ENCODE peak calls at places on chromosomes 6 and 20, in ten cellular contexts. I, M, Z, O, L, K, V, G, C and A are unnamed samples.

GRCh38 chr6:9977451-9977850 is 437.4 kb downstream of the TFAP2A start:
- DNase-seq in I (no peak), M (no peak), Z (no peak), O (no peak), L (no peak), K (no peak), V (no peak), G (no peak), C (no peak), A (no peak)

GRCh38 chr20:5400164-5400762 is 83.5 kb upstream of the PROKR2 start:
- DNase-seq in I (peak), M (peak), Z (peak), O (peak), L (no peak), K (peak), V (no peak), G (no peak), C (peak), A (peak)

GRCh38 chr6:112197636-112198035 is 56.7 kb downstream of the LAMA4 start:
- DNase-seq in I (no peak), M (no peak), Z (no peak), O (no peak), L (no peak), K (no peak), V (no peak), G (no peak), C (no peak), A (no peak)

GRCh38 chr20:10513931-10514575 is 78.9 kb downstream of the SLX4IP start:
- DNase-seq in I (peak), M (no peak), Z (no peak), O (peak), L (no peak), K (no peak), V (peak), G (no peak), C (no peak), A (peak)

GRCh38 chr6:156427345-156427744 is 349.8 kb upstream of the ARID1B start:
- DNase-seq in I (peak), M (no peak), Z (no peak), O (peak), L (peak), K (peak), V (peak), G (no peak), C (peak), A (peak)

GRCh38 chr20:52416959-52417358 is 225.4 kb upstream of the ZFP64 start:
- DNase-seq in I (no peak), M (no peak), Z (no peak), O (no peak), L (no peak), K (no peak), V (no peak), G (no peak), C (no peak), A (no peak)

GRCh38 chr20:36105731-36106226 is 48.8 kb upstream of the EPB41L1 start:
- DNase-seq in I (no peak), M (no peak), Z (no peak), O (no peak), L (no peak), K (no peak), V (no peak), G (no peak), C (no peak), A (no peak)

GRCh38 chr20:19918965-19919329 is 98.2 kb upstream of the NAA20 start:
- DNase-seq in I (no peak), M (no peak), Z (no peak), O (no peak), L (no peak), K (no peak), V (no peak), G (peak), C (no peak), A (no peak)

GRCh38 chr20:38001981-38002380 is 31.3 kb downstream of the TTI1 start:
- DNase-seq in I (peak), M (no peak), Z (no peak), O (peak), L (no peak), K (peak), V (peak), G (no peak), C (no peak), A (peak)

GRCh38 chr6:149862901-149863595 is 1.1 kb downstream of the LRP11 start:
- DNase-seq in I (peak), M (peak), Z (peak), O (peak), L (peak), K (peak), V (peak), G (peak), C (peak), A (peak)

GRCh38 chr6:33750244-33750991 is 3.7 kb upstream of the IP6K3 start:
- DNase-seq in I (no peak), M (no peak), Z (no peak), O (peak), L (no peak), K (no peak), V (no peak), G (no peak), C (no peak), A (peak)

GRCh38 chr6:15876406-15876805 is 213.6 kb upstream of the DTNBP1 start:
- DNase-seq in I (peak), M (no peak), Z (no peak), O (peak), L (no peak), K (no peak), V (peak), G (no peak), C (peak), A (peak)

GRCh38 chr6:111711476-111711875 is 105.8 kb upstream of the TRAF3IP2 start:
- DNase-seq in I (no peak), M (peak), Z (peak), O (peak), L (no peak), K (no peak), V (no peak), G (peak), C (no peak), A (peak)

GRCh38 chr6:53517021-53517420 is 27.9 kb downstream of the GCLC start:
- DNase-seq in I (peak), M (no peak), Z (no peak), O (no peak), L (no peak), K (no peak), V (peak), G (no peak), C (peak), A (peak)

GRCh38 chr6:16511048-16511660 is 250.1 kb downstream of the ATXN1 start:
- DNase-seq in I (peak), M (peak), Z (peak), O (peak), L (no peak), K (peak), V (peak), G (no peak), C (peak), A (peak)

GRCh38 chr6:79374308-79374707 is 139.8 kb upstream of the HMGN3 start:
- DNase-seq in I (no peak), M (no peak), Z (no peak), O (no peak), L (no peak), K (no peak), V (no peak), G (no peak), C (no peak), A (no peak)

GRCh38 chr6:43308101-43308989 is at the start of gene CRIP3:
- DNase-seq in I (peak), M (peak), Z (peak), O (peak), L (no peak), K (no peak), V (peak), G (no peak), C (peak), A (peak)

GRCh38 chr6:73728548-73729205 is 32.7 kb downstream of the CD109 start:
- DNase-seq in I (no peak), M (no peak), Z (no peak), O (no peak), L (no peak), K (no peak), V (no peak), G (no peak), C (no peak), A (no peak)

GRCh38 chr6:128062882-128063603 is 162.2 kb upstream of the THEMIS start:
- DNase-seq in I (peak), M (peak), Z (no peak), O (no peak), L (no peak), K (peak), V (peak), G (no peak), C (peak), A (peak)

GRCh38 chr20:45911486-45912343 is at the start of gene PLTP:
- DNase-seq in I (peak), M (peak), Z (peak), O (peak), L (peak), K (peak), V (peak), G (no peak), C (peak), A (peak)

GRCh38 chr20:1374246-1374645 is 18.6 kb downstream of the FKBP1A start:
- DNase-seq in I (no peak), M (no peak), Z (no peak), O (peak), L (no peak), K (no peak), V (no peak), G (no peak), C (no peak), A (no peak)

GRCh38 chr6:109013551-109014101 is 81.0 kb downstream of the SESN1 start:
- DNase-seq in I (no peak), M (no peak), Z (no peak), O (no peak), L (no peak), K (no peak), V (no peak), G (no peak), C (no peak), A (no peak)

GRCh38 chr6:99425647-99426453 is 742 bp upstream of the PNISR start:
- DNase-seq in I (peak), M (peak), Z (peak), O (peak), L (peak), K (peak), V (peak), G (peak), C (peak), A (peak)

GRCh38 chr6:4906942-4907300 is 96.9 kb downstream of the RPP40 start:
- DNase-seq in I (no peak), M (no peak), Z (no peak), O (no peak), L (no peak), K (peak), V (no peak), G (no peak), C (no peak), A (peak)

GRCh38 chr6:162336359-162336758 is 391.2 kb downstream of the PRKN start:
- DNase-seq in I (no peak), M (no peak), Z (no peak), O (no peak), L (no peak), K (no peak), V (no peak), G (no peak), C (no peak), A (no peak)